ENCODE peak calls at places on chromosomes 2 and 18, in six cellular contexts. One of them, this sample, is unnamed.

GRCh38 chr18:74501386-74501785 is 5.2 kb downstream of the CNDP2 start:
- DNase-seq in non-pigmented ciliary epithelial cell: no peak
- DNase-seq in HFF-Myc: no peak
- DNase-seq in activated CD8-positive, alpha-beta memory T cell treated with anti-CD3 and anti-CD28 coated beads, Interleukin-2, amount 50 U/mL, for 48 hours: no peak
- DNase-seq in fibroblast of the conjunctiva: no peak
- DNase-seq in stimulated activated CD4-positive, alpha-beta T cell treated with anti-CD3 and anti-CD28 coated beads, TNF-alpha, amount 100 ng/mL, for 4 hours: no peak
- DNase-seq in this sample: no peak

GRCh38 chr2:237154050-237154638 is 68.5 kb downstream of the COPS8 start:
- DNase-seq in non-pigmented ciliary epithelial cell: no peak
- DNase-seq in activated CD8-positive, alpha-beta memory T cell treated with anti-CD3 and anti-CD28 coated beads, Interleukin-2, amount 50 U/mL, for 48 hours: peak
- DNase-seq in stimulated activated CD4-positive, alpha-beta T cell treated with anti-CD3 and anti-CD28 coated beads, TNF-alpha, amount 100 ng/mL, for 4 hours: no peak
- DNase-seq in fibroblast of the conjunctiva: peak
- DNase-seq in HFF-Myc: no peak
- DNase-seq in this sample: peak

GRCh38 chr2:174606336-174606735 is 8.7 kb upstream of the WIPF1 start:
- DNase-seq in stimulated activated CD4-positive, alpha-beta T cell treated with anti-CD3 and anti-CD28 coated beads, TNF-alpha, amount 100 ng/mL, for 4 hours: no peak
- DNase-seq in activated CD8-positive, alpha-beta memory T cell treated with anti-CD3 and anti-CD28 coated beads, Interleukin-2, amount 50 U/mL, for 48 hours: no peak
- DNase-seq in HFF-Myc: peak
- DNase-seq in non-pigmented ciliary epithelial cell: no peak
- DNase-seq in fibroblast of the conjunctiva: peak
- DNase-seq in this sample: no peak

GRCh38 chr2:162245737-162246136 is 2.5 kb upstream of the FAP start:
- DNase-seq in fibroblast of the conjunctiva: peak
- DNase-seq in non-pigmented ciliary epithelial cell: peak
- DNase-seq in activated CD8-positive, alpha-beta memory T cell treated with anti-CD3 and anti-CD28 coated beads, Interleukin-2, amount 50 U/mL, for 48 hours: no peak
- DNase-seq in stimulated activated CD4-positive, alpha-beta T cell treated with anti-CD3 and anti-CD28 coated beads, TNF-alpha, amount 100 ng/mL, for 4 hours: no peak
- DNase-seq in HFF-Myc: no peak
- DNase-seq in this sample: no peak

GRCh38 chr2:58434692-58435091 is 193.6 kb upstream of the FANCL start:
- DNase-seq in stimulated activated CD4-positive, alpha-beta T cell treated with anti-CD3 and anti-CD28 coated beads, TNF-alpha, amount 100 ng/mL, for 4 hours: no peak
- DNase-seq in HFF-Myc: no peak
- DNase-seq in activated CD8-positive, alpha-beta memory T cell treated with anti-CD3 and anti-CD28 coated beads, Interleukin-2, amount 50 U/mL, for 48 hours: no peak
- DNase-seq in non-pigmented ciliary epithelial cell: no peak
- DNase-seq in fibroblast of the conjunctiva: no peak
- DNase-seq in this sample: no peak

GRCh38 chr2:101753720-101754490 is 56.4 kb downstream of the MAP4K4 start:
- DNase-seq in non-pigmented ciliary epithelial cell: no peak
- DNase-seq in HFF-Myc: no peak
- DNase-seq in fibroblast of the conjunctiva: no peak
- DNase-seq in activated CD8-positive, alpha-beta memory T cell treated with anti-CD3 and anti-CD28 coated beads, Interleukin-2, amount 50 U/mL, for 48 hours: no peak
- DNase-seq in stimulated activated CD4-positive, alpha-beta T cell treated with anti-CD3 and anti-CD28 coated beads, TNF-alpha, amount 100 ng/mL, for 4 hours: no peak
- DNase-seq in this sample: no peak

GRCh38 chr18:23453657-23454011 is 547 bp downstream of the RIOK3 start:
- DNase-seq in stimulated activated CD4-positive, alpha-beta T cell treated with anti-CD3 and anti-CD28 coated beads, TNF-alpha, amount 100 ng/mL, for 4 hours: peak
- DNase-seq in activated CD8-positive, alpha-beta memory T cell treated with anti-CD3 and anti-CD28 coated beads, Interleukin-2, amount 50 U/mL, for 48 hours: no peak
- DNase-seq in non-pigmented ciliary epithelial cell: peak
- DNase-seq in HFF-Myc: no peak
- DNase-seq in fibroblast of the conjunctiva: no peak
- DNase-seq in this sample: no peak

GRCh38 chr2:239268082-239268481 is 132.7 kb downstream of the HDAC4 start:
- DNase-seq in non-pigmented ciliary epithelial cell: no peak
- DNase-seq in activated CD8-positive, alpha-beta memory T cell treated with anti-CD3 and anti-CD28 coated beads, Interleukin-2, amount 50 U/mL, for 48 hours: no peak
- DNase-seq in stimulated activated CD4-positive, alpha-beta T cell treated with anti-CD3 and anti-CD28 coated beads, TNF-alpha, amount 100 ng/mL, for 4 hours: no peak
- DNase-seq in fibroblast of the conjunctiva: no peak
- DNase-seq in HFF-Myc: no peak
- DNase-seq in this sample: no peak

GRCh38 chr18:70154591-70155194 is 50.8 kb downstream of the RTTN start:
- DNase-seq in stimulated activated CD4-positive, alpha-beta T cell treated with anti-CD3 and anti-CD28 coated beads, TNF-alpha, amount 100 ng/mL, for 4 hours: no peak
- DNase-seq in activated CD8-positive, alpha-beta memory T cell treated with anti-CD3 and anti-CD28 coated beads, Interleukin-2, amount 50 U/mL, for 48 hours: no peak
- DNase-seq in fibroblast of the conjunctiva: peak
- DNase-seq in non-pigmented ciliary epithelial cell: peak
- DNase-seq in HFF-Myc: no peak
- DNase-seq in this sample: no peak

GRCh38 chr2:219207884-219208740 is 1.5 kb downstream of the ZFAND2B start:
- DNase-seq in non-pigmented ciliary epithelial cell: no peak
- DNase-seq in HFF-Myc: no peak
- DNase-seq in activated CD8-positive, alpha-beta memory T cell treated with anti-CD3 and anti-CD28 coated beads, Interleukin-2, amount 50 U/mL, for 48 hours: no peak
- DNase-seq in fibroblast of the conjunctiva: no peak
- DNase-seq in stimulated activated CD4-positive, alpha-beta T cell treated with anti-CD3 and anti-CD28 coated beads, TNF-alpha, amount 100 ng/mL, for 4 hours: no peak
- DNase-seq in this sample: no peak

GRCh38 chr2:203650860-203651613 is 55.4 kb upstream of the CD28 start:
- DNase-seq in activated CD8-positive, alpha-beta memory T cell treated with anti-CD3 and anti-CD28 coated beads, Interleukin-2, amount 50 U/mL, for 48 hours: no peak
- DNase-seq in fibroblast of the conjunctiva: peak
- DNase-seq in HFF-Myc: no peak
- DNase-seq in stimulated activated CD4-positive, alpha-beta T cell treated with anti-CD3 and anti-CD28 coated beads, TNF-alpha, amount 100 ng/mL, for 4 hours: no peak
- DNase-seq in non-pigmented ciliary epithelial cell: no peak
- DNase-seq in this sample: no peak

GRCh38 chr2:201909348-201909747 is 103.0 kb downstream of the CDK15 start:
- DNase-seq in HFF-Myc: no peak
- DNase-seq in fibroblast of the conjunctiva: peak
- DNase-seq in non-pigmented ciliary epithelial cell: peak
- DNase-seq in activated CD8-positive, alpha-beta memory T cell treated with anti-CD3 and anti-CD28 coated beads, Interleukin-2, amount 50 U/mL, for 48 hours: no peak
- DNase-seq in stimulated activated CD4-positive, alpha-beta T cell treated with anti-CD3 and anti-CD28 coated beads, TNF-alpha, amount 100 ng/mL, for 4 hours: no peak
- DNase-seq in this sample: no peak

GRCh38 chr2:235988271-235989015 is 179.7 kb downstream of the GBX2 start:
- DNase-seq in stimulated activated CD4-positive, alpha-beta T cell treated with anti-CD3 and anti-CD28 coated beads, TNF-alpha, amount 100 ng/mL, for 4 hours: no peak
- DNase-seq in HFF-Myc: no peak
- DNase-seq in non-pigmented ciliary epithelial cell: no peak
- DNase-seq in activated CD8-positive, alpha-beta memory T cell treated with anti-CD3 and anti-CD28 coated beads, Interleukin-2, amount 50 U/mL, for 48 hours: peak
- DNase-seq in fibroblast of the conjunctiva: no peak
- DNase-seq in this sample: no peak

GRCh38 chr2:238728322-238729260 is 119.3 kb upstream of the TWIST2 start:
- DNase-seq in activated CD8-positive, alpha-beta memory T cell treated with anti-CD3 and anti-CD28 coated beads, Interleukin-2, amount 50 U/mL, for 48 hours: no peak
- DNase-seq in non-pigmented ciliary epithelial cell: peak
- DNase-seq in HFF-Myc: peak
- DNase-seq in stimulated activated CD4-positive, alpha-beta T cell treated with anti-CD3 and anti-CD28 coated beads, TNF-alpha, amount 100 ng/mL, for 4 hours: no peak
- DNase-seq in fibroblast of the conjunctiva: peak
- DNase-seq in this sample: peak

GRCh38 chr2:195535911-195536522 is 121.0 kb upstream of the SLC39A10 start:
- DNase-seq in stimulated activated CD4-positive, alpha-beta T cell treated with anti-CD3 and anti-CD28 coated beads, TNF-alpha, amount 100 ng/mL, for 4 hours: no peak
- DNase-seq in activated CD8-positive, alpha-beta memory T cell treated with anti-CD3 and anti-CD28 coated beads, Interleukin-2, amount 50 U/mL, for 48 hours: peak
- DNase-seq in non-pigmented ciliary epithelial cell: no peak
- DNase-seq in HFF-Myc: no peak
- DNase-seq in fibroblast of the conjunctiva: no peak
- DNase-seq in this sample: peak

GRCh38 chr2:241272298-241272721 is 43.2 kb downstream of the HDLBP start:
- DNase-seq in HFF-Myc: no peak
- DNase-seq in activated CD8-positive, alpha-beta memory T cell treated with anti-CD3 and anti-CD28 coated beads, Interleukin-2, amount 50 U/mL, for 48 hours: peak
- DNase-seq in stimulated activated CD4-positive, alpha-beta T cell treated with anti-CD3 and anti-CD28 coated beads, TNF-alpha, amount 100 ng/mL, for 4 hours: peak
- DNase-seq in non-pigmented ciliary epithelial cell: no peak
- DNase-seq in fibroblast of the conjunctiva: no peak
- DNase-seq in this sample: peak

GRCh38 chr2:43450617-43451016 is 145.2 kb downstream of the THADA start:
- DNase-seq in stimulated activated CD4-positive, alpha-beta T cell treated with anti-CD3 and anti-CD28 coated beads, TNF-alpha, amount 100 ng/mL, for 4 hours: no peak
- DNase-seq in non-pigmented ciliary epithelial cell: no peak
- DNase-seq in HFF-Myc: no peak
- DNase-seq in fibroblast of the conjunctiva: no peak
- DNase-seq in activated CD8-positive, alpha-beta memory T cell treated with anti-CD3 and anti-CD28 coated beads, Interleukin-2, amount 50 U/mL, for 48 hours: no peak
- DNase-seq in this sample: no peak

GRCh38 chr2:160703648-160704585 is 210.3 kb upstream of the RBMS1 start:
- DNase-seq in activated CD8-positive, alpha-beta memory T cell treated with anti-CD3 and anti-CD28 coated beads, Interleukin-2, amount 50 U/mL, for 48 hours: no peak
- DNase-seq in stimulated activated CD4-positive, alpha-beta T cell treated with anti-CD3 and anti-CD28 coated beads, TNF-alpha, amount 100 ng/mL, for 4 hours: no peak
- DNase-seq in fibroblast of the conjunctiva: no peak
- DNase-seq in HFF-Myc: no peak
- DNase-seq in non-pigmented ciliary epithelial cell: no peak
- DNase-seq in this sample: no peak

GRCh38 chr18:36963464-36963863 is 134.5 kb downstream of the KIAA1328 start:
- DNase-seq in non-pigmented ciliary epithelial cell: no peak
- DNase-seq in fibroblast of the conjunctiva: no peak
- DNase-seq in HFF-Myc: no peak
- DNase-seq in activated CD8-positive, alpha-beta memory T cell treated with anti-CD3 and anti-CD28 coated beads, Interleukin-2, amount 50 U/mL, for 48 hours: no peak
- DNase-seq in stimulated activated CD4-positive, alpha-beta T cell treated with anti-CD3 and anti-CD28 coated beads, TNF-alpha, amount 100 ng/mL, for 4 hours: no peak
- DNase-seq in this sample: no peak

GRCh38 chr2:239530749-239531316 is 130.0 kb upstream of the HDAC4 start:
- DNase-seq in HFF-Myc: no peak
- DNase-seq in activated CD8-positive, alpha-beta memory T cell treated with anti-CD3 and anti-CD28 coated beads, Interleukin-2, amount 50 U/mL, for 48 hours: no peak
- DNase-seq in fibroblast of the conjunctiva: no peak
- DNase-seq in non-pigmented ciliary epithelial cell: no peak
- DNase-seq in stimulated activated CD4-positive, alpha-beta T cell treated with anti-CD3 and anti-CD28 coated beads, TNF-alpha, amount 100 ng/mL, for 4 hours: no peak
- DNase-seq in this sample: no peak

GRCh38 chr2:39094717-39095363 is 26.0 kb downstream of the SOS1 start:
- DNase-seq in fibroblast of the conjunctiva: peak
- DNase-seq in activated CD8-positive, alpha-beta memory T cell treated with anti-CD3 and anti-CD28 coated beads, Interleukin-2, amount 50 U/mL, for 48 hours: no peak
- DNase-seq in non-pigmented ciliary epithelial cell: peak
- DNase-seq in HFF-Myc: peak
- DNase-seq in stimulated activated CD4-positive, alpha-beta T cell treated with anti-CD3 and anti-CD28 coated beads, TNF-alpha, amount 100 ng/mL, for 4 hours: no peak
- DNase-seq in this sample: no peak

GRCh38 chr2:241652142-241652541 is 14.6 kb downstream of the ATG4B start:
- DNase-seq in HFF-Myc: no peak
- DNase-seq in non-pigmented ciliary epithelial cell: no peak
- DNase-seq in activated CD8-positive, alpha-beta memory T cell treated with anti-CD3 and anti-CD28 coated beads, Interleukin-2, amount 50 U/mL, for 48 hours: no peak
- DNase-seq in stimulated activated CD4-positive, alpha-beta T cell treated with anti-CD3 and anti-CD28 coated beads, TNF-alpha, amount 100 ng/mL, for 4 hours: no peak
- DNase-seq in fibroblast of the conjunctiva: no peak
- DNase-seq in this sample: no peak

GRCh38 chr2:3257166-3257565 is 120.5 kb downstream of the EIPR1 start:
- DNase-seq in non-pigmented ciliary epithelial cell: peak
- DNase-seq in activated CD8-positive, alpha-beta memory T cell treated with anti-CD3 and anti-CD28 coated beads, Interleukin-2, amount 50 U/mL, for 48 hours: no peak
- DNase-seq in stimulated activated CD4-positive, alpha-beta T cell treated with anti-CD3 and anti-CD28 coated beads, TNF-alpha, amount 100 ng/mL, for 4 hours: no peak
- DNase-seq in fibroblast of the conjunctiva: no peak
- DNase-seq in HFF-Myc: peak
- DNase-seq in this sample: no peak

GRCh38 chr2:200993097-200993496 is 29.6 kb upstream of the ORC2 start:
- DNase-seq in activated CD8-positive, alpha-beta memory T cell treated with anti-CD3 and anti-CD28 coated beads, Interleukin-2, amount 50 U/mL, for 48 hours: no peak
- DNase-seq in stimulated activated CD4-positive, alpha-beta T cell treated with anti-CD3 and anti-CD28 coated beads, TNF-alpha, amount 100 ng/mL, for 4 hours: no peak
- DNase-seq in non-pigmented ciliary epithelial cell: no peak
- DNase-seq in HFF-Myc: no peak
- DNase-seq in fibroblast of the conjunctiva: no peak
- DNase-seq in this sample: no peak

GRCh38 chr18:74316257-74317180 is 880 bp downstream of the C18orf63 start:
- DNase-seq in activated CD8-positive, alpha-beta memory T cell treated with anti-CD3 and anti-CD28 coated beads, Interleukin-2, amount 50 U/mL, for 48 hours: no peak
- DNase-seq in HFF-Myc: no peak
- DNase-seq in stimulated activated CD4-positive, alpha-beta T cell treated with anti-CD3 and anti-CD28 coated beads, TNF-alpha, amount 100 ng/mL, for 4 hours: no peak
- DNase-seq in non-pigmented ciliary epithelial cell: no peak
- DNase-seq in fibroblast of the conjunctiva: peak
- DNase-seq in this sample: no peak

GRCh38 chr2:118056165-118056534 is 32.1 kb upstream of the INSIG2 start:
- DNase-seq in fibroblast of the conjunctiva: no peak
- DNase-seq in HFF-Myc: no peak
- DNase-seq in non-pigmented ciliary epithelial cell: no peak
- DNase-seq in activated CD8-positive, alpha-beta memory T cell treated with anti-CD3 and anti-CD28 coated beads, Interleukin-2, amount 50 U/mL, for 48 hours: no peak
- DNase-seq in stimulated activated CD4-positive, alpha-beta T cell treated with anti-CD3 and anti-CD28 coated beads, TNF-alpha, amount 100 ng/mL, for 4 hours: no peak
- DNase-seq in this sample: no peak

GRCh38 chr18:9094307-9095226 is 7.9 kb upstream of the NDUFV2 start:
- DNase-seq in stimulated activated CD4-positive, alpha-beta T cell treated with anti-CD3 and anti-CD28 coated beads, TNF-alpha, amount 100 ng/mL, for 4 hours: no peak
- DNase-seq in fibroblast of the conjunctiva: peak
- DNase-seq in HFF-Myc: peak
- DNase-seq in activated CD8-positive, alpha-beta memory T cell treated with anti-CD3 and anti-CD28 coated beads, Interleukin-2, amount 50 U/mL, for 48 hours: no peak
- DNase-seq in non-pigmented ciliary epithelial cell: peak
- DNase-seq in this sample: no peak

GRCh38 chr18:24189007-24189528 is 50.2 kb downstream of the CABYR start:
- DNase-seq in HFF-Myc: no peak
- DNase-seq in activated CD8-positive, alpha-beta memory T cell treated with anti-CD3 and anti-CD28 coated beads, Interleukin-2, amount 50 U/mL, for 48 hours: no peak
- DNase-seq in stimulated activated CD4-positive, alpha-beta T cell treated with anti-CD3 and anti-CD28 coated beads, TNF-alpha, amount 100 ng/mL, for 4 hours: no peak
- DNase-seq in non-pigmented ciliary epithelial cell: no peak
- DNase-seq in fibroblast of the conjunctiva: no peak
- DNase-seq in this sample: no peak

GRCh38 chr2:159497256-159497655 is 119.1 kb downstream of the BAZ2B start:
- DNase-seq in HFF-Myc: peak
- DNase-seq in stimulated activated CD4-positive, alpha-beta T cell treated with anti-CD3 and anti-CD28 coated beads, TNF-alpha, amount 100 ng/mL, for 4 hours: no peak
- DNase-seq in non-pigmented ciliary epithelial cell: peak
- DNase-seq in activated CD8-positive, alpha-beta memory T cell treated with anti-CD3 and anti-CD28 coated beads, Interleukin-2, amount 50 U/mL, for 48 hours: no peak
- DNase-seq in fibroblast of the conjunctiva: peak
- DNase-seq in this sample: no peak

GRCh38 chr2:114550895-114551793 is 108.7 kb downstream of the DPP10 start:
- DNase-seq in fibroblast of the conjunctiva: peak
- DNase-seq in activated CD8-positive, alpha-beta memory T cell treated with anti-CD3 and anti-CD28 coated beads, Interleukin-2, amount 50 U/mL, for 48 hours: no peak
- DNase-seq in stimulated activated CD4-positive, alpha-beta T cell treated with anti-CD3 and anti-CD28 coated beads, TNF-alpha, amount 100 ng/mL, for 4 hours: no peak
- DNase-seq in non-pigmented ciliary epithelial cell: no peak
- DNase-seq in HFF-Myc: no peak
- DNase-seq in this sample: no peak

GRCh38 chr2:27964067-27964466 is 73.5 kb downstream of the BABAM2 start:
- DNase-seq in HFF-Myc: no peak
- DNase-seq in activated CD8-positive, alpha-beta memory T cell treated with anti-CD3 and anti-CD28 coated beads, Interleukin-2, amount 50 U/mL, for 48 hours: no peak
- DNase-seq in non-pigmented ciliary epithelial cell: no peak
- DNase-seq in fibroblast of the conjunctiva: no peak
- DNase-seq in stimulated activated CD4-positive, alpha-beta T cell treated with anti-CD3 and anti-CD28 coated beads, TNF-alpha, amount 100 ng/mL, for 4 hours: no peak
- DNase-seq in this sample: no peak

GRCh38 chr2:85704800-85705679 is 10.9 kb downstream of the GNLY start:
- DNase-seq in fibroblast of the conjunctiva: no peak
- DNase-seq in non-pigmented ciliary epithelial cell: no peak
- DNase-seq in stimulated activated CD4-positive, alpha-beta T cell treated with anti-CD3 and anti-CD28 coated beads, TNF-alpha, amount 100 ng/mL, for 4 hours: no peak
- DNase-seq in activated CD8-positive, alpha-beta memory T cell treated with anti-CD3 and anti-CD28 coated beads, Interleukin-2, amount 50 U/mL, for 48 hours: peak
- DNase-seq in HFF-Myc: no peak
- DNase-seq in this sample: no peak

GRCh38 chr2:208175843-208176160 is 12.4 kb upstream of the CRYGA start:
- DNase-seq in stimulated activated CD4-positive, alpha-beta T cell treated with anti-CD3 and anti-CD28 coated beads, TNF-alpha, amount 100 ng/mL, for 4 hours: no peak
- DNase-seq in non-pigmented ciliary epithelial cell: no peak
- DNase-seq in activated CD8-positive, alpha-beta memory T cell treated with anti-CD3 and anti-CD28 coated beads, Interleukin-2, amount 50 U/mL, for 48 hours: no peak
- DNase-seq in fibroblast of the conjunctiva: no peak
- DNase-seq in HFF-Myc: no peak
- DNase-seq in this sample: no peak

GRCh38 chr18:47800192-47800591 is 130.3 kb downstream of the SMAD2 start:
- DNase-seq in stimulated activated CD4-positive, alpha-beta T cell treated with anti-CD3 and anti-CD28 coated beads, TNF-alpha, amount 100 ng/mL, for 4 hours: no peak
- DNase-seq in activated CD8-positive, alpha-beta memory T cell treated with anti-CD3 and anti-CD28 coated beads, Interleukin-2, amount 50 U/mL, for 48 hours: no peak
- DNase-seq in fibroblast of the conjunctiva: no peak
- DNase-seq in non-pigmented ciliary epithelial cell: no peak
- DNase-seq in HFF-Myc: no peak
- DNase-seq in this sample: no peak

GRCh38 chr2:43851026-43851980 is 12.5 kb downstream of the ABCG8 start:
- DNase-seq in non-pigmented ciliary epithelial cell: no peak
- DNase-seq in HFF-Myc: no peak
- DNase-seq in fibroblast of the conjunctiva: no peak
- DNase-seq in activated CD8-positive, alpha-beta memory T cell treated with anti-CD3 and anti-CD28 coated beads, Interleukin-2, amount 50 U/mL, for 48 hours: peak
- DNase-seq in stimulated activated CD4-positive, alpha-beta T cell treated with anti-CD3 and anti-CD28 coated beads, TNF-alpha, amount 100 ng/mL, for 4 hours: no peak
- DNase-seq in this sample: no peak

GRCh38 chr2:226213717-226214116 is 585.9 kb downstream of the IRS1 start:
- DNase-seq in stimulated activated CD4-positive, alpha-beta T cell treated with anti-CD3 and anti-CD28 coated beads, TNF-alpha, amount 100 ng/mL, for 4 hours: no peak
- DNase-seq in activated CD8-positive, alpha-beta memory T cell treated with anti-CD3 and anti-CD28 coated beads, Interleukin-2, amount 50 U/mL, for 48 hours: no peak
- DNase-seq in non-pigmented ciliary epithelial cell: peak
- DNase-seq in fibroblast of the conjunctiva: peak
- DNase-seq in HFF-Myc: peak
- DNase-seq in this sample: no peak

GRCh38 chr18:43501099-43501498 is 223.8 kb upstream of the SYT4 start:
- DNase-seq in fibroblast of the conjunctiva: no peak
- DNase-seq in activated CD8-positive, alpha-beta memory T cell treated with anti-CD3 and anti-CD28 coated beads, Interleukin-2, amount 50 U/mL, for 48 hours: no peak
- DNase-seq in stimulated activated CD4-positive, alpha-beta T cell treated with anti-CD3 and anti-CD28 coated beads, TNF-alpha, amount 100 ng/mL, for 4 hours: no peak
- DNase-seq in non-pigmented ciliary epithelial cell: no peak
- DNase-seq in HFF-Myc: no peak
- DNase-seq in this sample: no peak

GRCh38 chr18:50289103-50289433 is 1.6 kb upstream of the CXXC1 start:
- DNase-seq in HFF-Myc: no peak
- DNase-seq in activated CD8-positive, alpha-beta memory T cell treated with anti-CD3 and anti-CD28 coated beads, Interleukin-2, amount 50 U/mL, for 48 hours: no peak
- DNase-seq in non-pigmented ciliary epithelial cell: no peak
- DNase-seq in fibroblast of the conjunctiva: no peak
- DNase-seq in stimulated activated CD4-positive, alpha-beta T cell treated with anti-CD3 and anti-CD28 coated beads, TNF-alpha, amount 100 ng/mL, for 4 hours: no peak
- DNase-seq in this sample: no peak